ENCODE peak calls at places on chromosomes 11 and 22, in six cellular contexts. Y is DMS153, H is pons, C is NCI-H1436, X is small intestine, L is nucleus accumbens. I is an unnamed sample.
A peak's percentile ranks its signal among the peaks of the same experiment; 100 is the strongest.

GRCh38 chr22:22752556-22753477 is 108.4 kb downstream of the GGTLC2 start:
- DNase-seq in L (no peak), X (no peak), Y (peak; percentile 7), C (no peak), H (no peak), I (no peak)

GRCh38 chr11:86116386-86116726 is 47.5 kb upstream of the PICALM start:
- DNase-seq in H (no peak), L (no peak), X (no peak), C (no peak), Y (no peak), I (no peak)

GRCh38 chr11:85762226-85762625 is 48.7 kb downstream of the SYTL2 start:
- DNase-seq in L (no peak), C (no peak), Y (no peak), H (no peak), X (no peak), I (no peak)

GRCh38 chr11:95524328-95525036 is 265.1 kb downstream of the FAM76B start:
- DNase-seq in Y (no peak), C (peak; percentile 39), L (no peak), H (no peak), X (no peak), I (no peak)

GRCh38 chr22:36741204-36741793 is 34.6 kb downstream of the IFT27 start:
- DNase-seq in L (no peak), Y (peak; percentile 38), C (peak; percentile 29), X (no peak), H (no peak), I (no peak)

GRCh38 chr11:106656646-106657045 is 361.6 kb downstream of the GUCY1A2 start:
- DNase-seq in C (no peak), L (no peak), X (no peak), H (no peak), Y (no peak), I (no peak)

GRCh38 chr11:76798202-76798581 is 15.0 kb downstream of the TSKU start:
- DNase-seq in Y (no peak), L (no peak), H (no peak), C (no peak), X (peak; percentile 70), I (no peak)

GRCh38 chr11:112377946-112378345 is 117.3 kb upstream of the PLET1 start:
- DNase-seq in C (peak; percentile 42), X (no peak), Y (no peak), H (no peak), L (no peak), I (no peak)

GRCh38 chr11:76604081-76604601 is 66.4 kb downstream of the LRRC32 start:
- DNase-seq in X (no peak), Y (no peak), L (no peak), C (no peak), H (no peak), I (no peak)

I was measured in heart left ventricle.